ENCODE peak calls at places on chromosome 13, in six cellular contexts. Y, E, J, X, M and P are unnamed samples.

GRCh38 chr13:70253834-70254233 is 145.6 kb upstream of the KLHL1 start:
- DNase-seq in J (no peak), E (no peak), M (no peak), Y (no peak), X (no peak), P (no peak)

GRCh38 chr13:57624565-57625435 is 6.7 kb upstream of the PCDH17 start:
- DNase-seq in E (no peak), J (peak; percentile 69), Y (peak; percentile 9), X (no peak), M (no peak), P (no peak)

GRCh38 chr13:106122234-106122633 is 413.2 kb downstream of the EFNB2 start:
- DNase-seq in E (no peak), J (no peak), M (no peak), X (no peak), Y (no peak), P (no peak)

GRCh38 chr13:73657821-73658540 is 476.2 kb downstream of the KLF12 start:
- DNase-seq in E (peak; percentile 83), M (no peak), X (no peak), Y (no peak), J (no peak), P (no peak)

GRCh38 chr13:73303858-73304257 is 245.1 kb downstream of the KLF5 start:
- DNase-seq in X (no peak), M (no peak), Y (peak; percentile 90), J (no peak), E (no peak), P (no peak)

GRCh38 chr13:82833928-82834327 is 1048.3 kb downstream of the SLITRK1 start:
- DNase-seq in X (no peak), J (no peak), E (no peak), Y (no peak), M (no peak), P (no peak)

GRCh38 chr13:106083620-106084350 is 451.7 kb downstream of the EFNB2 start:
- DNase-seq in M (no peak), X (no peak), E (no peak), J (peak; percentile 68), Y (no peak), P (no peak)

GRCh38 chr13:110396913-110397379 is 89.9 kb downstream of the COL4A2 start:
- DNase-seq in J (peak; percentile 63), M (no peak), E (peak; percentile 95), Y (no peak), X (no peak), P (no peak)

GRCh38 chr13:110981379-110981778 is 66.5 kb upstream of the ANKRD10 start:
- DNase-seq in J (no peak), Y (no peak), M (no peak), E (no peak), X (no peak), P (no peak)

GRCh38 chr13:51823351-51823750 is 19.4 kb upstream of the DHRS12 start:
- DNase-seq in J (no peak), Y (no peak), X (no peak), E (no peak), M (no peak), P (no peak)

GRCh38 chr13:50393641-50394040 is 378.4 kb downstream of the KCNRG start:
- DNase-seq in J (no peak), X (no peak), M (no peak), Y (no peak), E (no peak), P (no peak)

GRCh38 chr13:76522083-76522755 is 364.0 kb downstream of the KCTD12 start:
- DNase-seq in Y (peak; percentile 2), J (no peak), M (no peak), E (no peak), X (no peak), P (peak; percentile 32)

GRCh38 chr13:65926750-65927171 is 1303.4 kb downstream of the PCDH9 start:
- DNase-seq in E (peak; percentile 44), Y (no peak), X (no peak), M (no peak), J (peak; percentile 36), P (no peak)

GRCh38 chr13:42412812-42413795 is 141.2 kb downstream of the AKAP11 start:
- DNase-seq in M (no peak), X (no peak), E (no peak), J (no peak), Y (no peak), P (no peak)

GRCh38 chr13:99288069-99288468 is 19.1 kb downstream of the GPR183 start:
- DNase-seq in Y (no peak), E (no peak), J (no peak), M (no peak), X (no peak), P (no peak)

GRCh38 chr13:52010890-52011689 is at the start of gene ATP7B:
- DNase-seq in E (peak; percentile 55), M (no peak), Y (no peak), X (no peak), J (peak; percentile 53), P (peak; percentile 85)

GRCh38 chr13:90302113-90302512 is 1045.4 kb upstream of the MIR17HG start:
- DNase-seq in Y (no peak), M (no peak), E (no peak), X (no peak), J (no peak), P (no peak)

GRCh38 chr13:26897706-26898550 is 137.3 kb upstream of the GPR12 start:
- DNase-seq in X (no peak), E (no peak), Y (no peak), M (no peak), J (no peak), P (no peak)

GRCh38 chr13:52797176-52797575 is 51.3 kb downstream of the PCDH8 start:
- DNase-seq in E (no peak), J (no peak), Y (no peak), M (no peak), X (no peak), P (no peak)

GRCh38 chr13:44238011-44238421 is 135.6 kb upstream of the SERP2 start:
- DNase-seq in M (no peak), J (no peak), E (no peak), Y (peak; percentile 25), X (no peak), P (no peak)

GRCh38 chr13:107216046-107216715 is 648.2 kb upstream of the ARGLU1 start:
- DNase-seq in X (no peak), Y (no peak), M (no peak), J (no peak), E (no peak), P (no peak)

GRCh38 chr13:25153736-25154135 is 18.4 kb downstream of the AMER2 start:
- DNase-seq in X (no peak), Y (no peak), J (no peak), E (no peak), M (no peak), P (no peak)

GRCh38 chr13:98405107-98405571 is 171.8 kb downstream of the STK24 start:
- DNase-seq in Y (no peak), J (no peak), M (no peak), X (no peak), E (no peak), P (no peak)

GRCh38 chr13:44263920-44264610 is 109.6 kb upstream of the SERP2 start:
- DNase-seq in M (no peak), J (no peak), X (no peak), E (no peak), Y (no peak), P (no peak)

GRCh38 chr13:42047561-42048322 is 706 bp upstream of the DGKH start:
- DNase-seq in Y (no peak), M (peak; percentile 54), X (no peak), J (peak; percentile 76), E (peak; percentile 51), P (peak; percentile 80)

GRCh38 chr13:26988059-26988769 is 183.4 kb downstream of the USP12 start:
- DNase-seq in X (no peak), M (no peak), E (no peak), J (no peak), Y (no peak), P (no peak)

GRCh38 chr13:97241761-97242160 is 19.6 kb downstream of the MBNL2 start:
- DNase-seq in J (no peak), M (no peak), X (no peak), Y (no peak), E (no peak), P (no peak)

GRCh38 chr13:56886398-56886797 is 254.3 kb upstream of the PRR20A start:
- DNase-seq in Y (no peak), J (no peak), E (no peak), M (no peak), X (no peak), P (no peak)

GRCh38 chr13:112713517-112714253 is 23.8 kb downstream of the ATP11A start:
- DNase-seq in X (no peak), M (no peak), Y (no peak), J (no peak), E (no peak), P (peak; percentile 18)
- H3K4me1 ChIP-seq in X (no peaks in the 10 kb centered on the region), M (no peaks in the 10 kb centered on the region), Y (peaks cover 18% of the 10 kb centered on the region), J (peaks cover 7% of the 10 kb centered on the region), E (no peaks in the 10 kb centered on the region), P (peaks cover 7% of the 10 kb centered on the region)

GRCh38 chr13:40653558-40654318 is 12.7 kb downstream of the FOXO1 start:
- DNase-seq in X (no peak), M (no peak), J (no peak), Y (no peak), E (no peak), P (no peak)
- H3K4me1 ChIP-seq in X (peaks cover 46% of the 10 kb centered on the region), M (peaks cover 3% of the 10 kb centered on the region), J (peaks cover 32% of the 10 kb centered on the region), Y (peaks cover 10% of the 10 kb centered on the region), E (peaks cover 11% of the 10 kb centered on the region), P (peaks cover 58% of the 10 kb centered on the region)

GRCh38 chr13:112712451-112712881 is 22.6 kb downstream of the ATP11A start:
- DNase-seq in J (no peak), Y (no peak), X (no peak), M (no peak), E (no peak), P (peak; percentile 65)
- H3K4me1 ChIP-seq in J (peaks cover 7% of the 10 kb centered on the region), Y (peaks cover 18% of the 10 kb centered on the region), X (no peaks in the 10 kb centered on the region), M (no peaks in the 10 kb centered on the region), E (no peaks in the 10 kb centered on the region), P (peaks cover 33% of the 10 kb centered on the region)

GRCh38 chr13:102392810-102393209 is 9.0 kb downstream of the FGF14 start:
- DNase-seq in Y (no peak), J (no peak), E (no peak), M (no peak), X (no peak), P (no peak)
- H3K4me1 ChIP-seq in Y (peaks cover 3% of the 10 kb centered on the region), J (peaks cover 6% of the 10 kb centered on the region), E (no peaks in the 10 kb centered on the region), M (no peaks in the 10 kb centered on the region), X (peaks cover 12% of the 10 kb centered on the region), P (peaks cover 15% of the 10 kb centered on the region)

DNA sequence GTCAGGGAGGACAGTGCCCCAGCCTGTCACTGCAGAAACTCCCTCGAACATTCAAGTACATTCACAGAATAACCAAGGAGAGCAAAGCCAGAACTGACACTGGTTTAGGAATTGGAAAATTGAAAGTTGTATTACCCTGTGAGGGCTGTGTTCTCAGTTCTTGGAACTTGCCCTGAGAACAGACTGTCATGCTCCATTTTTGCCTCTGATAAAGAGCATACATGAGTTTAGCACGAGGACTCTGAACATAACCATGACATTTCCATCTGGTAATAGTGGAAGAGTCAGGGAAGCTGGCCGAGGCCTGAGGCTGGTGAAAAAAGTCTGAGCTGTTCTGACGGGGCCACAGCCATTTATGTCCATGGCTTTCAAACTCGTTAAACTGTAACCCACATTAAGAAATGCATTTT is 15.2 kb upstream of the SLC25A30 start:
- DNase-seq in E (no peak), X (no peak), J (no peak), Y (no peak), M (no peak), P (no peak)
- H3K4me1 ChIP-seq in E (no peaks in the 10 kb centered on the region), X (no peaks in the 10 kb centered on the region), J (peaks cover 5% of the 10 kb centered on the region), Y (no peaks in the 10 kb centered on the region), M (no peaks in the 10 kb centered on the region), P (no peaks in the 10 kb centered on the region)